ENCODE peak calls at places on chromosomes 16 and 17, in eight cellular contexts. R is PC-3, Q is PC-9, C is H9, T is K562, V is neural progenitor cell, Y is HCT116, X is neuronal stem cell. U is an unnamed sample. For H3K9me3, the result is how much of the 10 kb centered on the place peaks cover.

GRCh38 chr17:36198831-36199465 is 2.4 kb upstream of the CCL3L1 start:
- DNase-seq in T (no peak), Y (no peak), V (no peak), X (no peak), R (no peak), C (no peak), Q (no peak), U (no peak)

GRCh38 chr17:72400863-72401262 is 280.0 kb downstream of the SOX9 start:
- DNase-seq in V (no peak), Y (no peak), C (no peak), R (no peak), Q (no peak), X (no peak), T (no peak), U (no peak)

GRCh38 chr17:77862890-77863813 is 95.4 kb upstream of the TNRC6C start:
- DNase-seq in X (no peak), V (no peak), T (no peak), C (no peak), Q (no peak), R (peak), Y (no peak), U (no peak)

GRCh38 chr17:50168319-50168718 is 2.5 kb downstream of the SGCA start:
- DNase-seq in V (no peak), Q (no peak), Y (no peak), X (no peak), R (no peak), T (no peak), C (no peak), U (no peak)

GRCh38 chr17:20051624-20052023 is 42.5 kb downstream of the SPECC1 start:
- DNase-seq in Q (no peak), X (no peak), V (no peak), R (peak), Y (no peak), T (no peak), C (no peak), U (no peak)

GRCh38 chr16:46949216-46949892 is 24.1 kb downstream of the DNAJA2 start:
- DNase-seq in V (no peak), T (no peak), R (no peak), C (no peak), Y (no peak), X (no peak), Q (no peak), U (no peak)

GRCh38 chr17:78127240-78127887 is 1.2 kb downstream of the TMC6 start:
- DNase-seq in C (peak), Y (no peak), Q (peak), V (peak), R (peak), X (no peak), T (peak), U (no peak)

GRCh38 chr16:82425661-82426060 is 201.1 kb upstream of the CDH13 start:
- DNase-seq in Y (no peak), Q (no peak), T (no peak), V (no peak), X (no peak), C (no peak), R (peak), U (peak)

GRCh38 chr17:69468211-69468610 is 53.7 kb downstream of the MAP2K6 start:
- DNase-seq in Q (no peak), R (peak), C (no peak), V (no peak), T (no peak), X (no peak), Y (no peak), U (no peak)

GRCh38 chr17:13597723-13598347 is 3.9 kb downstream of the HS3ST3A1 start:
- DNase-seq in T (peak), V (peak), X (no peak), C (no peak), R (peak), Q (peak), Y (peak), U (peak)

GRCh38 chr17:47841488-47842308 is 625 bp upstream of the SCRN2 start:
- DNase-seq in Q (no peak), T (no peak), X (no peak), C (no peak), Y (no peak), V (no peak), R (no peak), U (no peak)
- H2AFZ ChIP-seq in Q (peak), T (peak), X (peak), C (no peak), Y (peak), V (peak), R (peak), U (peak)

GRCh38 chr17:11486726-11487310 is 111.5 kb upstream of the DNAH9 start:
- DNase-seq in V (peak), Y (no peak), Q (no peak), T (no peak), C (no peak), R (no peak), X (no peak), U (no peak)

GRCh38 chr17:11487469-11487868 is 110.8 kb upstream of the DNAH9 start:
- DNase-seq in R (no peak), V (peak), C (no peak), T (no peak), Q (no peak), X (peak), Y (no peak), U (no peak)

GRCh38 chr17:11490171-11490760 is 108.0 kb upstream of the DNAH9 start:
- DNase-seq in V (peak), T (no peak), C (no peak), Q (no peak), R (no peak), Y (no peak), X (no peak), U (no peak)

GRCh38 chr17:11485802-11486421 is 112.4 kb upstream of the DNAH9 start:
- DNase-seq in Q (no peak), Y (no peak), C (no peak), T (no peak), X (no peak), R (no peak), V (peak), U (no peak)

DNA sequence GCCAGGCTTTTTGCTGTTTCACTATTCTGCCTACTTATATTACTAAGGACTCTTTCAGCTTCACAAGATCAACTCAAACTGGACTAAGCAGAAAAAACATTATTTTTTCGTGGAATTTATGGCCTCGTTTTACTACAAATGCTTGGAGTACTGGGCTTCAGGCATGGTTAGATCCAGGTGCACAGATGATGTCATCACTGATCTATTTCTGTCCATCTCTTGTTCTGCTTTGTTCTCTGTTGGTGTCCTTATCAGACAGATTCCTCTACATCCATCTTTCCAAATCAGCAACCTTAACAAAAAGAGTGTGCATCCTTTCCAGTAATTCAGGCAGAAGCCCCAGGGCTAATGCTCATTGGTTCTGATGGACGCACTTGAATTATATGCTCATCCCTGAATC is 109.9 kb upstream of the DNAH9 start:
- DNase-seq in R (no peak), Y (no peak), T (no peak), V (no peak), C (no peak), Q (no peak), X (no peak), U (no peak)
- H3K9me3 ChIP-seq in R (under half), Y (under half), T (under half), V (under half), C (under half), Q (under half), X (under half), U (under half)

DNA sequence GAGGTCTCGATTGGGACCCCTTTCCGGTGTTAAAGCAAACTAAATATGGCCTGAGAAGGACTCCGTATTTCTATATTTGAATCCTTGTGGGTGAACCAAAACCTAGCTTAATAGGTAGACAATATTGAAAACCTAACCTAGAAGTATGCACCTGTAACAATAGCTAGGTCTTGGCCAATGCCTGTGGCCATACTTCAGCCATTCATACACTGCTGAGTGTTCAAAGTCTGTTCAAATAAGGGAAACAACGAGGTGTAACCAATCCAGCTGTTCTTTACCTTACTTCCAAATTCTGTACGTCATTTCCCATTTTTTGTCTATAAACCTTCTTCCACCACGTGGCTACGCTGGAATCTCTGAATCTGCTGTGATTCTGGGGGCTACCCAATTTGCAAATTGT is 34.1 kb upstream of the HELZ start:
- DNase-seq in C (no peak), Y (no peak), T (no peak), R (no peak), V (no peak), Q (no peak), X (no peak), U (no peak)
- H2AFZ ChIP-seq in C (no peak), Y (no peak), T (peak), R (no peak), V (no peak), Q (no peak), X (peak), U (no peak)

DNA sequence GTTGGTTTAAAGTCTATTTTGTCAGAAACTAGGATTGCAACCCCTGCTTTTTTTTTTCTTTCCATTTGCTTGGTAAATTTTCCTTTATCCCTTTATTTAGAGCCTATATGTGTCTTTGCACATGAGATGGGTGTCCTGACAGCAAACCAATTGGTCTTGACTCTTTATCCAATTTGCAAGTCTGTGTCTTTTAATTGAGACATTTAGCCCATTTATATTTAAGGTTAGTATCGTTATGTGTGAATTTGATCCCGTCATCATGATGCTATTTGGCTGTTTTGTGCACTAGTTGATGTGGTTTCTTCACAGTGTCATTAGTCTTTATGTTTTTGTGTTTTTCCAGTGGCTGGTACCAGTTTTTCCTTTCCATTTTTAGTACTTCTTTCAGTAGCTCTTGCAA is 127.7 kb upstream of the ZNF267 start:
- DNase-seq in T (no peak), X (no peak), V (no peak), Q (no peak), C (no peak), R (no peak), Y (no peak), U (no peak)
- H3K9me3 ChIP-seq in T (under half), X (half or more), V (half or more), Q (half or more), C (under half), R (under half), Y (under half), U (under half)

GRCh38 chr17:58091024-58091567 is 7.9 kb downstream of the DYNLL2 start:
- DNase-seq in Q (no peak), C (no peak), V (no peak), Y (no peak), T (no peak), R (no peak), X (no peak), U (no peak)
- H2AFZ ChIP-seq in Q (no peak), C (no peak), V (no peak), Y (no peak), T (no peak), R (no peak), X (no peak), U (no peak)

GRCh38 chr17:66938656-66939055 is 25.9 kb upstream of the CACNG4 start:
- DNase-seq in V (no peak), T (no peak), C (no peak), Q (no peak), Y (no peak), R (no peak), X (no peak), U (no peak)
- H3K9me3 ChIP-seq in V (under half), T (under half), C (under half), Q (under half), Y (under half), R (under half), X (under half), U (under half)

DNA sequence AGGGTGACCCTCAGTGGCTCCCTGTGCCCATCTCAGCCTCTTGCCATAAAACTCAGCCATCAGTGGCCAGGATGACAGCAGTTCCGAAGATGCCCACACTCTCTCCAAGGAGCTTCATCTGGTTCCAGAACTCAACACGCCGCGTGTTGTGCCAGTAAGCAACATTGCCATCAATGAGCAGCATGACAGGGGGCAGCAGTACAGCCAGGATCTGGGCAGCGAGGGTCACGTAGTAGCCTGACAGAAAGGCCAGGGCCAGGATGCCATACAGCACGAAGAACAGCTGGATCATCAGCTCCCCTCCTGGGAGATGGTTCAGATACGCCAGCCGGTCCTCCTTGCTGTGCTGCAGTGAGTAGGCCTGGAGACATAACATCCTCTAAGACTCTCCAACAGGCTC is 2.9 kb downstream of the TMEM101 start:
- DNase-seq in C (no peak), Y (no peak), Q (no peak), X (no peak), R (no peak), V (no peak), T (no peak), U (no peak)
- H2AFZ ChIP-seq in C (no peak), Y (no peak), Q (no peak), X (no peak), R (no peak), V (no peak), T (no peak), U (no peak)

DNA sequence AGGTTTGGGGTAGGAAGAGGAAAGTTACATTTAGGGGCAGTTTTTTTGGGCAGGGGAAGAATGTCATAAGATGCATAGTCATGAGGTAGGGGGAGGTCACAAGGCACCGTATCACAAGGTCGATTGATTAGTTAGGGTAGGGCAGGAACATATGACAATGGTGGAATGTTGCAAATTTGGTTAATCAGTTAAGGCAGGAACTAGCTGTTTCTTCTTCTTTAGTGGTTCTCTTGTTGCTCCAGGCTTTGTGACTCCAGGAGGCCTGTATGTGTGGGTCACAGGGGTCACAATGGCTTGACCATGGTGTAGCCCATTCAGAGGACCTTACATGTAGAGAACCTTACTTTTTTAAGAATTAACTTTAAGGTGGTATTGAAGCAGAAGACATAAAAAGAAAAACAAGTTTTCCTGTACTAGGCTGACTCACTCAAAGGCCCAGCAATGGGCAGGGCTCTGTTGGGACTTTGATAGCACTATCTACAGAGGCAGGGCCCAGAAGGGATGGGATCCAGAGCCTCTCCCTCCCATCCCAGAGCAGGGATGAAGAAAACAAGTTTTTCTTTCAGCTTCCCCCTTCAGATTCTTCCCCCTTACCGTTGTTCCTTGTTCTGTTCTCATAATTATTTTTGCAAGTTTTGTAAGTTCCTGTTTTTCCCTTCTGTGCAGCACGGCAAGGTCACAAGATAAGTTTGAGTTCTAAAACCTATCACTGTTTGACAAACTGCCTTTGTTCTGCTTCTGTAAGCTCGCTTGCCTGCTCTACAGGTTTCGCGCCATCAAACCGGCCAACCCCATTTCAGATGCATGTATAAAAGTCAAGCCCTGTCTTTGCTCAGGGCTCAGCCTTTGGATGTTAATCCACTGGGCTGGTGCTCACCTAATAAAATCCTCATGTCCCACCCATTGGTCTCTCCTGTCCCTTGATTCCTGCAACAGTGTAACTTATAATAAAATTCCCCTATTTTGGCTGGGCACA is 45.8 kb upstream of the ATF7IP2 start:
- DNase-seq in V (no peak), Y (no peak), Q (no peak), R (no peak), X (no peak), T (peak), C (no peak), U (no peak)
- H3K9me3 ChIP-seq in V (under half), Y (under half), Q (under half), R (under half), X (under half), T (half or more), C (under half), U (under half)